ENCODE peak calls at places on chromosomes 13 and 19, in eight cellular contexts. One of them, this sample, is unnamed. For H3K4me1 and H3K9me3, the result is how much of the 10 kb centered on the place peaks cover.

GRCh38 chr13:51249254-51249653 is 27.1 kb downstream of the FAM124A start:
- DNase-seq in mammary epithelial cell: peak
- DNase-seq in adrenal gland: no peak
- DNase-seq in cardiac muscle cell: no peak
- DNase-seq in uterus: no peak
- DNase-seq in SK-N-SH: no peak
- DNase-seq in tibial nerve: no peak
- DNase-seq in left lung: no peak
- DNase-seq in this sample: no peak

GRCh38 chr19:55463583-55464031 is 944 bp downstream of the C19orf85 start:
- DNase-seq in mammary epithelial cell: no peak
- DNase-seq in adrenal gland: peak
- DNase-seq in cardiac muscle cell: no peak
- DNase-seq in uterus: no peak
- DNase-seq in SK-N-SH: no peak
- DNase-seq in tibial nerve: no peak
- DNase-seq in left lung: no peak
- DNase-seq in this sample: no peak

GRCh38 chr13:28326081-28326480 is 168.8 kb downstream of the FLT1 start:
- DNase-seq in mammary epithelial cell: no peak
- DNase-seq in adrenal gland: no peak
- DNase-seq in cardiac muscle cell: no peak
- DNase-seq in uterus: no peak
- DNase-seq in SK-N-SH: no peak
- DNase-seq in tibial nerve: no peak
- DNase-seq in left lung: no peak
- DNase-seq in this sample: no peak

GRCh38 chr13:28355822-28356371 is 139.0 kb downstream of the FLT1 start:
- DNase-seq in mammary epithelial cell: no peak
- DNase-seq in adrenal gland: no peak
- DNase-seq in cardiac muscle cell: no peak
- DNase-seq in uterus: no peak
- DNase-seq in SK-N-SH: no peak
- DNase-seq in tibial nerve: no peak
- DNase-seq in left lung: no peak
- DNase-seq in this sample: no peak

GRCh38 chr19:34393629-34394028 is 10.6 kb upstream of the PDCD2L start:
- DNase-seq in mammary epithelial cell: no peak
- DNase-seq in adrenal gland: no peak
- DNase-seq in cardiac muscle cell: no peak
- DNase-seq in uterus: no peak
- DNase-seq in SK-N-SH: no peak
- DNase-seq in tibial nerve: no peak
- DNase-seq in left lung: no peak
- DNase-seq in this sample: no peak

GRCh38 chr13:89402211-89402610 is 1731.0 kb downstream of the SLITRK5 start:
- DNase-seq in mammary epithelial cell: no peak
- DNase-seq in adrenal gland: no peak
- DNase-seq in cardiac muscle cell: no peak
- DNase-seq in uterus: no peak
- DNase-seq in SK-N-SH: no peak
- DNase-seq in tibial nerve: no peak
- DNase-seq in left lung: no peak
- DNase-seq in this sample: no peak

GRCh38 chr13:96181886-96182285 is 92.0 kb downstream of the HS6ST3 start:
- DNase-seq in mammary epithelial cell: no peak
- DNase-seq in adrenal gland: no peak
- DNase-seq in cardiac muscle cell: no peak
- DNase-seq in uterus: peak
- DNase-seq in SK-N-SH: no peak
- DNase-seq in tibial nerve: no peak
- DNase-seq in left lung: no peak
- DNase-seq in this sample: no peak

GRCh38 chr13:107883561-107884175 is 331.7 kb downstream of the LIG4 start:
- DNase-seq in mammary epithelial cell: peak
- DNase-seq in adrenal gland: no peak
- DNase-seq in cardiac muscle cell: no peak
- DNase-seq in uterus: no peak
- DNase-seq in SK-N-SH: no peak
- DNase-seq in tibial nerve: no peak
- DNase-seq in left lung: no peak
- DNase-seq in this sample: no peak

GRCh38 chr13:111659842-111660241 is 339.4 kb downstream of the TEX29 start:
- DNase-seq in mammary epithelial cell: no peak
- DNase-seq in adrenal gland: no peak
- DNase-seq in cardiac muscle cell: no peak
- DNase-seq in uterus: no peak
- DNase-seq in SK-N-SH: no peak
- DNase-seq in tibial nerve: no peak
- DNase-seq in left lung: no peak
- DNase-seq in this sample: no peak

GRCh38 chr19:55649579-55650557 is 1.9 kb downstream of the CCDC106 start:
- DNase-seq in mammary epithelial cell: no peak
- DNase-seq in adrenal gland: no peak
- DNase-seq in cardiac muscle cell: no peak
- DNase-seq in uterus: no peak
- DNase-seq in SK-N-SH: no peak
- DNase-seq in tibial nerve: no peak
- DNase-seq in left lung: no peak
- DNase-seq in this sample: no peak

GRCh38 chr13:110869805-110870706 is 44.8 kb downstream of the ANKRD10 start:
- DNase-seq in mammary epithelial cell: peak
- DNase-seq in adrenal gland: peak
- DNase-seq in cardiac muscle cell: peak
- DNase-seq in uterus: peak
- DNase-seq in SK-N-SH: peak
- DNase-seq in tibial nerve: peak
- DNase-seq in left lung: peak
- DNase-seq in this sample: peak

GRCh38 chr13:110575322-110576069 is 14.0 kb upstream of the RAB20 start:
- DNase-seq in mammary epithelial cell: no peak
- DNase-seq in adrenal gland: peak
- DNase-seq in cardiac muscle cell: peak
- DNase-seq in uterus: no peak
- DNase-seq in SK-N-SH: peak
- DNase-seq in tibial nerve: no peak
- DNase-seq in left lung: peak
- DNase-seq in this sample: no peak

GRCh38 chr13:99265823-99266426 is 7.7 kb upstream of the GPR18 start:
- DNase-seq in mammary epithelial cell: peak
- DNase-seq in adrenal gland: no peak
- DNase-seq in cardiac muscle cell: peak
- DNase-seq in uterus: no peak
- DNase-seq in SK-N-SH: peak
- DNase-seq in tibial nerve: no peak
- DNase-seq in left lung: no peak
- DNase-seq in this sample: no peak

GRCh38 chr19:47239152-47239551 is 8.2 kb upstream of the BBC3 start:
- DNase-seq in mammary epithelial cell: no peak
- DNase-seq in adrenal gland: no peak
- DNase-seq in cardiac muscle cell: no peak
- DNase-seq in uterus: no peak
- DNase-seq in SK-N-SH: no peak
- DNase-seq in tibial nerve: no peak
- DNase-seq in left lung: no peak
- DNase-seq in this sample: no peak

GRCh38 chr13:111517641-111518010 is 197.2 kb downstream of the TEX29 start:
- DNase-seq in mammary epithelial cell: no peak
- DNase-seq in adrenal gland: no peak
- DNase-seq in cardiac muscle cell: no peak
- DNase-seq in uterus: no peak
- DNase-seq in SK-N-SH: no peak
- DNase-seq in tibial nerve: no peak
- DNase-seq in left lung: no peak
- DNase-seq in this sample: no peak

GRCh38 chr19:33876192-33876591 is 79.5 kb downstream of the KCTD15 start:
- DNase-seq in mammary epithelial cell: no peak
- DNase-seq in adrenal gland: no peak
- DNase-seq in cardiac muscle cell: no peak
- DNase-seq in uterus: no peak
- DNase-seq in SK-N-SH: no peak
- DNase-seq in tibial nerve: no peak
- DNase-seq in left lung: no peak
- DNase-seq in this sample: no peak

DNA sequence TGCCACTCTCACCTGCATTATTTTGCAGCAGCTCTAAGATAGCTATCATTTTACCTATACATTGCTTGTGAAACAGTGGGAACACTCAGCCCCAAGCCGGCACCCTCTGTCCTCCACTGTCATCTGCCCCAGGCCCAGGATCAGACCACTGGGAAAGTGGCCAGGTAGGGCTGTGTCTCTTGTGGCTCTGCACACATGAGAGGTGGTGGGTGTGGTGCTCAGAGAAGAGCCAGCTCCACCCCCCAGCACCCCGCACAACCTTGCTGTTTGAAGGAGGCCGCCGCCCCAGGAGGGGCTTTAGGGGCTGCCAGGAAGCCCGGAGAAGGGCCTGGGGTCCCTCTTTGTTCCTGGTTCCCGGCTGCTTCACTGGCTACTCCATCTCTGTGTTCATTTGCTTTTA is 26.6 kb downstream of the PPP1R37 start:
- DNase-seq in mammary epithelial cell: no peak
- DNase-seq in adrenal gland: no peak
- DNase-seq in cardiac muscle cell: no peak
- DNase-seq in uterus: no peak
- DNase-seq in SK-N-SH: no peak
- DNase-seq in tibial nerve: no peak
- DNase-seq in left lung: no peak
- DNase-seq in this sample: no peak
- H3K4me1 ChIP-seq in mammary epithelial cell: under half
- H3K4me1 ChIP-seq in adrenal gland: under half
- H3K4me1 ChIP-seq in cardiac muscle cell: under half
- H3K4me1 ChIP-seq in uterus: under half
- H3K4me1 ChIP-seq in SK-N-SH: under half
- H3K4me1 ChIP-seq in tibial nerve: under half
- H3K4me1 ChIP-seq in left lung: half or more
- H3K4me1 ChIP-seq in this sample: under half

GRCh38 chr19:6743071-6743470 is 3.6 kb downstream of the TRIP10 start:
- DNase-seq in mammary epithelial cell: no peak
- DNase-seq in adrenal gland: no peak
- DNase-seq in cardiac muscle cell: no peak
- DNase-seq in uterus: no peak
- DNase-seq in SK-N-SH: no peak
- DNase-seq in tibial nerve: no peak
- DNase-seq in left lung: no peak
- DNase-seq in this sample: no peak
- H3K4me3 ChIP-seq in mammary epithelial cell: no peak
- H3K4me3 ChIP-seq in adrenal gland: no peak
- H3K4me3 ChIP-seq in cardiac muscle cell: no peak
- H3K4me3 ChIP-seq in uterus: no peak
- H3K4me3 ChIP-seq in SK-N-SH: no peak
- H3K4me3 ChIP-seq in tibial nerve: no peak
- H3K4me3 ChIP-seq in left lung: no peak
- H3K4me3 ChIP-seq in this sample: no peak

DNA sequence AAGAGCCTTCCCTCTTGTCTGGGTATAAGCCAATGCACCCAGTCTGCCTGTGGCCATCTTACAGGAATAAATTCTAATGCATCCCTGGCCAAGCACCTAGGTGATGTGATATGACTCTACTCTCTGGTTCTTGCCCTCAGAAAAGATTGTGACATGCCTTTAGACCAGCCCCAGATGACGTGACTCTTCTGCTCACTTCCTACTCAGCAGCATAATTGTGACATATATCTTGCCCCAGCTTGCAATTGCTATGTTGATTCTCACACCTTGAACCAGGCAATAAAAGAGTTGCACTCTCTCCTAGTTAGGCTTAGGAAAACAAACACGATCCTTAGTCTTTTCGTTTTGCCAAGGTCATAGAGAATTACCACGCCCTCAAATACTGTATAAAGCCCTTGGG is 13.3 kb upstream of the ZNF726 start:
- DNase-seq in mammary epithelial cell: peak
- DNase-seq in adrenal gland: no peak
- DNase-seq in cardiac muscle cell: no peak
- DNase-seq in uterus: no peak
- DNase-seq in SK-N-SH: no peak
- DNase-seq in tibial nerve: no peak
- DNase-seq in left lung: no peak
- DNase-seq in this sample: no peak
- H3K9me3 ChIP-seq in mammary epithelial cell: under half
- H3K9me3 ChIP-seq in adrenal gland: under half
- H3K9me3 ChIP-seq in cardiac muscle cell: under half
- H3K9me3 ChIP-seq in uterus: under half
- H3K9me3 ChIP-seq in SK-N-SH: under half
- H3K9me3 ChIP-seq in tibial nerve: under half
- H3K9me3 ChIP-seq in left lung: under half
- H3K9me3 ChIP-seq in this sample: under half

GRCh38 chr19:954272-954671 is 28.4 kb downstream of the ARID3A start:
- DNase-seq in mammary epithelial cell: no peak
- DNase-seq in adrenal gland: no peak
- DNase-seq in cardiac muscle cell: no peak
- DNase-seq in uterus: no peak
- DNase-seq in SK-N-SH: no peak
- DNase-seq in tibial nerve: no peak
- DNase-seq in left lung: no peak
- DNase-seq in this sample: no peak

GRCh38 chr19:956747-957451 is 27.2 kb upstream of the WDR18 start:
- DNase-seq in mammary epithelial cell: no peak
- DNase-seq in adrenal gland: no peak
- DNase-seq in cardiac muscle cell: peak
- DNase-seq in uterus: no peak
- DNase-seq in SK-N-SH: peak
- DNase-seq in tibial nerve: no peak
- DNase-seq in left lung: no peak
- DNase-seq in this sample: no peak

GRCh38 chr19:954672-955494 is 29.0 kb downstream of the ARID3A start:
- DNase-seq in mammary epithelial cell: no peak
- DNase-seq in adrenal gland: no peak
- DNase-seq in cardiac muscle cell: no peak
- DNase-seq in uterus: no peak
- DNase-seq in SK-N-SH: no peak
- DNase-seq in tibial nerve: no peak
- DNase-seq in left lung: no peak
- DNase-seq in this sample: peak

GRCh38 chr19:953501-954271 is 27.9 kb downstream of the ARID3A start:
- DNase-seq in mammary epithelial cell: no peak
- DNase-seq in adrenal gland: no peak
- DNase-seq in cardiac muscle cell: peak
- DNase-seq in uterus: no peak
- DNase-seq in SK-N-SH: no peak
- DNase-seq in tibial nerve: no peak
- DNase-seq in left lung: no peak
- DNase-seq in this sample: no peak

GRCh38 chr19:955803-956746 is 28.1 kb upstream of the WDR18 start:
- DNase-seq in mammary epithelial cell: no peak
- DNase-seq in adrenal gland: no peak
- DNase-seq in cardiac muscle cell: peak
- DNase-seq in uterus: no peak
- DNase-seq in SK-N-SH: no peak
- DNase-seq in tibial nerve: no peak
- DNase-seq in left lung: no peak
- DNase-seq in this sample: no peak
- H3K4me1 ChIP-seq in mammary epithelial cell: under half
- H3K4me1 ChIP-seq in adrenal gland: under half
- H3K4me1 ChIP-seq in cardiac muscle cell: under half
- H3K4me1 ChIP-seq in uterus: under half
- H3K4me1 ChIP-seq in SK-N-SH: under half
- H3K4me1 ChIP-seq in tibial nerve: under half
- H3K4me1 ChIP-seq in left lung: under half
- H3K4me1 ChIP-seq in this sample: under half

GRCh38 chr19:49142866-49143335 is 12.3 kb downstream of the HRC start:
- DNase-seq in mammary epithelial cell: peak
- DNase-seq in adrenal gland: peak
- DNase-seq in cardiac muscle cell: peak
- DNase-seq in uterus: peak
- DNase-seq in SK-N-SH: peak
- DNase-seq in tibial nerve: no peak
- DNase-seq in left lung: peak
- DNase-seq in this sample: peak
- H3K4me3 ChIP-seq in mammary epithelial cell: peak
- H3K4me3 ChIP-seq in adrenal gland: no peak
- H3K4me3 ChIP-seq in cardiac muscle cell: peak
- H3K4me3 ChIP-seq in uterus: peak
- H3K4me3 ChIP-seq in SK-N-SH: peak
- H3K4me3 ChIP-seq in tibial nerve: peak
- H3K4me3 ChIP-seq in left lung: peak
- H3K4me3 ChIP-seq in this sample: peak